ENCODE peak calls at places on chromosomes 2 and 18, in five cellular contexts. S is CD4-positive, CD25-positive, alpha-beta regulatory T cell; R is HL-60; W is PC-3; P is upper lobe of right lung. C is an unnamed sample. For H3K27me3, the result is how much of the 10 kb centered on the place peaks cover.

GRCh38 chr2:197306691-197307030 is 3.9 kb downstream of the ANKRD44 start:
- DNase-seq in S (peak), R (no peak), W (peak), P (peak), C (no peak)

GRCh38 chr2:200944467-200945394 is 18.7 kb downstream of the ORC2 start:
- DNase-seq in S (peak), R (no peak), W (peak), P (no peak), C (no peak)

GRCh38 chr2:10536569-10537133 is 88.5 kb upstream of the ODC1 start:
- DNase-seq in S (no peak), R (no peak), W (peak), P (no peak), C (no peak)

GRCh38 chr2:173991857-173992588 is 26.9 kb upstream of the SP3 start:
- DNase-seq in S (no peak), R (no peak), W (peak), P (no peak), C (no peak)

GRCh38 chr2:128316777-128317185 is 1.9 kb downstream of the HS6ST1 start:
- DNase-seq in S (no peak), R (no peak), W (no peak), P (peak), C (no peak)

GRCh38 chr2:212595036-212595654 is 56.5 kb upstream of the ERBB4 start:
- DNase-seq in S (peak), R (no peak), W (peak), P (no peak), C (no peak)

GRCh38 chr2:162103443-162104009 is 29.5 kb upstream of the DPP4 start:
- DNase-seq in S (no peak), R (no peak), W (no peak), P (no peak), C (no peak)

GRCh38 chr2:197710424-197711042 is 5.4 kb downstream of the MARS2 start:
- DNase-seq in S (peak), R (no peak), W (no peak), P (no peak), C (no peak)

GRCh38 chr18:297936-298335 is 30.1 kb upstream of the THOC1 start:
- DNase-seq in S (no peak), R (no peak), W (no peak), P (no peak), C (no peak)

GRCh38 chr2:38220164-38220563 is 144.2 kb upstream of the CYP1B1 start:
- DNase-seq in S (no peak), R (no peak), W (no peak), P (no peak), C (no peak)

GRCh38 chr2:231263118-231263831 is 64.8 kb downstream of the ARMC9 start:
- DNase-seq in S (no peak), R (no peak), W (no peak), P (no peak), C (no peak)

DNA sequence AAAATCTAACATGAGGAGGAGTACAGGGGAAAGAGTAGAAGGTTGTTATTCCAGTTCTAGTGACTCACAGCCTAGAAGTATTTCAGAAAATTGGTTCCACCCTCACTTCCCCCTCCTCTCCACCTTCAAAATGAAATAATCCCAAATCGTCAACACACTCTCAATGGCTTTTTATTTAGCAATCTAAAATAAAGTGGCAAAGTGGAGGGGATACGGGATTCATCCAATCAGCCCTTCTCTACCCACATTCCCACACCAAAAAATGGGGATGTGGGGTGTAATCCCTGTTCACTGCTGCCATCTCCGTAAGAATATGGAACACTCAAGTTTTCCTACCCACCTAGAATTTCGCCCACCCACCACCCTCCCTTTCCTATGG is 987 bp downstream of the NCKAP1 start:
- DNase-seq in S (no peak), R (no peak), W (peak), P (no peak), C (no peak)
- H3K27me3 ChIP-seq in S (under half), R (half or more), W (under half), P (under half), C (half or more)

DNA sequence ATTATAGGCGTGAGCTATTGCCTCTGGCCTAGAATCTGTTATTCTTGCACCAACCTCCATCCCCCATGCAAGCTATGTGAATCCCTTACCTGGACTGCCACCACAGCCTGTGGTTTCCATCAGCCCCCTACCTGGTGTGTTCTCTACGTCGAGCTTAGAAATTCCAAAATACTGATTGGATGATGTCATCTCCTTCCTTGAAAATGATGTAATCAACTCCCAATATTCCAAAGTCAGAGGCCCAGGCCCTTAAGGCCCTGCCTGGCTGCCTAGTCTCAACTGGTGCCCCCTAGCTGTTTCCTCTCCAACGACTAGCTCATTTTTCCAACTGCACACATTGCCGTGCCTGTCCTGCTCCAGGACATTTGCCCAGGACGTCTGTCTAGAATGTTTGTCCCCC is 41.3 kb upstream of the GBX2 start:
- DNase-seq in S (no peak), R (no peak), W (no peak), P (no peak), C (no peak)
- H3K27me3 ChIP-seq in S (under half), R (under half), W (under half), P (under half), C (under half)

DNA sequence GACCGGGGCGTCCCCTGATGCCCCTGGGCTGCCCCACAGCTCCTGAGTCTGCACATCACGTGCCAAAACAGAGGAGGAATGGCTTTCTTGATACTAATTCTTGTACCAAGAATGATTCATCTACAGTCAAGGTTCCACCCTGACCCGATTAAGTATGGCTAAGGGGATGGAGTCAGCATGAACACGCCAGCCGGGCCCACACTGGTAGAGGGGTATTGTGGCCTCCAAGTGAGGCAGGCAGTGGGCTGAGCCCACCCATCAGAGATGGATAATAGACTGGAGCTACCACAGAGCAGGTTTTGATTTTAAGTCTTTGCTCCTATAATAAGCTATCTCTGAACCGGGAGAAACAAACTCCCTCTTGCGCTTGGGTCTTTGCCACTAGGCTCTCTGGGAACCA is 17.9 kb upstream of the GNAL start:
- DNase-seq in S (no peak), R (no peak), W (no peak), P (no peak), C (no peak)
- H3K27me3 ChIP-seq in S (under half), R (under half), W (half or more), P (under half), C (under half)

GRCh38 chr2:240821429-240821778 is 1.4 kb upstream of the KIF1A start:
- DNase-seq in S (no peak), R (no peak), W (no peak), P (no peak), C (no peak)
- H3K27me3 ChIP-seq in S (under half), R (half or more), W (half or more), P (half or more), C (half or more)

DNA sequence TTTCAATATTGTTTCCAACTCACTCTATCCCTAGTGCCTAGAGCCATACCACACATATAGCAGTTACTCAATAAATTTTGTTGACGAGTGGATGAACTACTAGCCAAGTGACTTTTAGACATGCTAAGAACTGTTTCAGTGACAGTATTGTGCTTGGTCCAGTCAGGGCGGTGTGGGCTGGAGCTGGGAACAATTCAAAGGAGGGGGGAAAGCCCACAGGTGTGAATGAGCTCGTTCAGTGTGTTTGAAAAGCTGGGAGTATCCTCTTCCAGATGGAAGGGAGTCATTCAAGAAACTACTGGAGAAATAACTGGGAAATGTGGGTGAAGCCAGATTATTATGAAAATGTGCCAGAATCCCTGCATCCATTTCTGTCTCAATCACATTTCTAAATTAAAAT is 1.7 kb upstream of the SERPINE2 start:
- DNase-seq in S (no peak), R (no peak), W (no peak), P (no peak), C (no peak)
- H3K27me3 ChIP-seq in S (under half), R (under half), W (under half), P (under half), C (under half)

GRCh38 chr2:218988650-218989049 is 3.7 kb upstream of the FEV start:
- DNase-seq in S (no peak), R (no peak), W (no peak), P (no peak), C (no peak)

GRCh38 chr2:218990052-218990451 is 3.2 kb downstream of the CRYBA2 start:
- DNase-seq in S (no peak), R (no peak), W (no peak), P (no peak), C (no peak)

GRCh38 chr2:218990612-218991011 is 2.6 kb downstream of the CRYBA2 start:
- DNase-seq in S (no peak), R (no peak), W (no peak), P (no peak), C (no peak)

GRCh38 chr2:218986148-218986761 is 1.3 kb upstream of the FEV start:
- DNase-seq in S (no peak), R (no peak), W (no peak), P (no peak), C (no peak)

GRCh38 chr2:218988164-218988563 is 3.2 kb upstream of the FEV start:
- DNase-seq in S (no peak), R (no peak), W (no peak), P (no peak), C (no peak)
- H3K27me3 ChIP-seq in S (under half), R (half or more), W (under half), P (half or more), C (half or more)

GRCh38 chr2:102621630-102622029 is 2.3 kb downstream of the SLC9A2 start:
- DNase-seq in S (no peak), R (no peak), W (peak), P (no peak), C (no peak)

GRCh38 chr2:102618452-102619413 is 620 bp upstream of the SLC9A2 start:
- DNase-seq in S (no peak), R (no peak), W (peak), P (peak), C (no peak)

GRCh38 chr2:102619414-102620319 is at the start of gene SLC9A2:
- DNase-seq in S (peak), R (no peak), W (peak), P (peak), C (no peak)

GRCh38 chr2:102622646-102623045 is 3.3 kb downstream of the SLC9A2 start:
- DNase-seq in S (no peak), R (no peak), W (no peak), P (no peak), C (no peak)

DNA sequence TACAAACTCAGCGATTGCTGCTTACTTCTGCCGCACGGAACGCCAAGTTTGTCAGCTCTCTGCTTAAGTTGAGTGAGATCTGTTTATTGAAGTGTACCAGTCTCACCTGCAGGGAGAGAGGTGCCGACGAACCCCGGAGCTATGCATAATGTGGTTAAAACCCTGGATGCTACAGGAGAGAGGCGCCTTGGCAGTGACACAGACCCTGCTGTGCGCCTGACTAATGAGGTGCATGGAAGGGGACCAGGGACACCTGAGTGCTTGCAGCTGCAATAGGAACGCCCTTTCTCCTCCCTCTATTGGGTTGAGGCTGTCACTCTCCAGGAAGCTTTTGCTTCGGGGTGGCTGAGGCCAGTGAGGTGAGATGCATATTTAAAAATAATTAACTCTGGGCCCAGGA is 1.0 kb downstream of the SLC9A2 start:
- DNase-seq in S (no peak), R (no peak), W (peak), P (no peak), C (no peak)
- H3K27me3 ChIP-seq in S (under half), R (under half), W (under half), P (half or more), C (half or more)